ENCODE peak calls at places on chromosomes 5 and 9, in eight cellular contexts. O is iPS DF 19.7; W is nephron progenitor cell; Q is NCI-H1436 treated with DMSO at 0.1 percent for 48 hours; Y is NCI-H2171 treated with DMSO at 0.1 percent for 48 hours; F is AML-193; T is stimulated activated CD4-positive, alpha-beta T cell treated with anti-CD3 and anti-CD28 coated beads, Interleukin-2, amount 100 ng/mL, for 48 hours; J is nucleus accumbens. G is an unnamed sample.

GRCh38 chr5:55427157-55427556 is 107.6 kb downstream of the PLPP1 start:
- DNase-seq in O (no peak), W (no peak), Q (no peak), Y (peak), F (no peak), T (no peak), J (no peak), G (no peak)

GRCh38 chr9:34279431-34279830 is 49.6 kb downstream of the KIF24 start:
- DNase-seq in O (no peak), W (no peak), Q (no peak), Y (peak), F (no peak), T (no peak), J (no peak), G (no peak)

GRCh38 chr5:37789991-37790390 is 49.9 kb downstream of the GDNF start:
- DNase-seq in O (no peak), W (no peak), Q (no peak), Y (peak), F (no peak), T (no peak), J (no peak), G (no peak)

GRCh38 chr5:173789031-173789920 is 98.9 kb upstream of the CPEB4 start:
- DNase-seq in O (no peak), W (no peak), Q (no peak), Y (no peak), F (no peak), T (peak), J (no peak), G (no peak)

GRCh38 chr5:177471610-177472356 is 1.7 kb downstream of the DBN1 start:
- DNase-seq in O (no peak), W (no peak), Q (no peak), Y (no peak), F (no peak), T (no peak), J (no peak), G (no peak)

GRCh38 chr5:126003309-126003708 is 419.9 kb upstream of the GRAMD2B start:
- DNase-seq in O (no peak), W (no peak), Q (no peak), Y (no peak), F (no peak), T (no peak), J (peak), G (peak)

GRCh38 chr5:93677344-93678021 is 63.9 kb downstream of the POU5F2 start:
- DNase-seq in O (peak), W (peak), Q (no peak), Y (peak), F (no peak), T (no peak), J (no peak), G (peak)

GRCh38 chr9:88905506-88905905 is 85.8 kb upstream of the S1PR3 start:
- DNase-seq in O (no peak), W (no peak), Q (no peak), Y (no peak), F (no peak), T (no peak), J (no peak), G (no peak)

GRCh38 chr5:56369333-56369947 is 136.3 kb upstream of the ANKRD55 start:
- DNase-seq in O (no peak), W (no peak), Q (no peak), Y (no peak), F (no peak), T (no peak), J (no peak), G (no peak)

GRCh38 chr5:32916648-32917047 is 205.5 kb downstream of the NPR3 start:
- DNase-seq in O (peak), W (peak), Q (no peak), Y (no peak), F (no peak), T (no peak), J (no peak), G (no peak)

GRCh38 chr5:127312131-127312530 is 21.5 kb downstream of the MEGF10 start:
- DNase-seq in O (no peak), W (no peak), Q (no peak), Y (no peak), F (no peak), T (no peak), J (no peak), G (peak)

GRCh38 chr9:86452194-86452828 is 98.1 kb upstream of the TUT7 start:
- DNase-seq in O (no peak), W (no peak), Q (no peak), Y (no peak), F (no peak), T (no peak), J (no peak), G (peak)

GRCh38 chr5:146592342-146592741 is 76.4 kb upstream of the GPR151 start:
- DNase-seq in O (no peak), W (no peak), Q (no peak), Y (no peak), F (no peak), T (no peak), J (no peak), G (no peak)

GRCh38 chr5:123094919-123095693 is 6.1 kb downstream of the PRDM6 start:
- DNase-seq in O (no peak), W (peak), Q (no peak), Y (no peak), F (no peak), T (no peak), J (no peak), G (no peak)

GRCh38 chr9:94908583-94909249 is 182.2 kb downstream of the AOPEP start:
- DNase-seq in O (no peak), W (no peak), Q (no peak), Y (no peak), F (no peak), T (no peak), J (no peak), G (no peak)

GRCh38 chr9:34079181-34079580 is 30.5 kb upstream of the UBAP2 start:
- DNase-seq in O (no peak), W (no peak), Q (no peak), Y (no peak), F (no peak), T (no peak), J (no peak), G (no peak)

GRCh38 chr5:107878676-107879075 is 207.9 kb upstream of the EFNA5 start:
- DNase-seq in O (no peak), W (no peak), Q (no peak), Y (no peak), F (no peak), T (no peak), J (peak), G (peak)

GRCh38 chr5:175541264-175541663 is 62.9 kb downstream of the SFXN1 start:
- DNase-seq in O (no peak), W (no peak), Q (no peak), Y (no peak), F (no peak), T (no peak), J (no peak), G (no peak)

GRCh38 chr5:5658226-5658625 is 235.7 kb downstream of the ICE1 start:
- DNase-seq in O (no peak), W (no peak), Q (no peak), Y (no peak), F (no peak), T (no peak), J (no peak), G (no peak)

GRCh38 chr9:92392690-92393089 is 11.7 kb downstream of the OGN start:
- DNase-seq in O (no peak), W (no peak), Q (no peak), Y (no peak), F (no peak), T (no peak), J (no peak), G (no peak)

GRCh38 chr5:37184748-37185364 is 64.3 kb downstream of the CPLANE1 start:
- DNase-seq in O (no peak), W (no peak), Q (no peak), Y (peak), F (no peak), T (no peak), J (no peak), G (no peak)

GRCh38 chr5:68368280-68368679 is 152.7 kb downstream of the PIK3R1 start:
- DNase-seq in O (no peak), W (no peak), Q (no peak), Y (no peak), F (no peak), T (no peak), J (no peak), G (no peak)

GRCh38 chr9:87503970-87504369 is 6.3 kb downstream of the DAPK1 start:
- DNase-seq in O (no peak), W (no peak), Q (no peak), Y (no peak), F (no peak), T (no peak), J (no peak), G (no peak)

GRCh38 chr9:113548221-113549041 is 84.9 kb downstream of the RGS3 start:
- DNase-seq in O (no peak), W (no peak), Q (no peak), Y (peak), F (peak), T (peak), J (peak), G (peak)

GRCh38 chr5:102931085-102931484 is 176.0 kb downstream of the PAM start:
- DNase-seq in O (no peak), W (no peak), Q (no peak), Y (no peak), F (no peak), T (no peak), J (no peak), G (no peak)

GRCh38 chr9:95679874-95680273 is 163.1 kb upstream of the PTCH1 start:
- DNase-seq in O (no peak), W (no peak), Q (no peak), Y (no peak), F (no peak), T (no peak), J (no peak), G (no peak)

GRCh38 chr9:126690431-126691051 is 76.8 kb downstream of the LMX1B start:
- DNase-seq in O (no peak), W (peak), Q (no peak), Y (peak), F (no peak), T (peak), J (no peak), G (no peak)

GRCh38 chr9:127406799-127407504 is 10.0 kb downstream of the SLC2A8 start:
- DNase-seq in O (no peak), W (no peak), Q (no peak), Y (no peak), F (no peak), T (no peak), J (no peak), G (no peak)

GRCh38 chr5:5951953-5952352 is 426.4 kb downstream of the MED10 start:
- DNase-seq in O (no peak), W (no peak), Q (no peak), Y (no peak), F (no peak), T (no peak), J (no peak), G (no peak)

GRCh38 chr5:135317286-135317685 is 81.7 kb downstream of the MACROH2A1 start:
- DNase-seq in O (no peak), W (no peak), Q (no peak), Y (no peak), F (no peak), T (no peak), J (no peak), G (no peak)

GRCh38 chr9:98491778-98492177 is 217.0 kb downstream of the GABBR2 start:
- DNase-seq in O (no peak), W (no peak), Q (no peak), Y (no peak), F (no peak), T (no peak), J (no peak), G (no peak)

GRCh38 chr5:126746290-126746689 is 30.6 kb upstream of the LMNB1 start:
- DNase-seq in O (no peak), W (no peak), Q (no peak), Y (no peak), F (no peak), T (no peak), J (no peak), G (no peak)

GRCh38 chr9:96436456-96437126 is 13.4 kb upstream of the HABP4 start:
- DNase-seq in O (no peak), W (no peak), Q (no peak), Y (no peak), F (no peak), T (no peak), J (no peak), G (no peak)

GRCh38 chr5:142782976-142783539 is 12.9 kb downstream of the ARHGAP26 start:
- DNase-seq in O (no peak), W (no peak), Q (no peak), Y (no peak), F (no peak), T (no peak), J (peak), G (no peak)

GRCh38 chr9:72396247-72397091 is 31.5 kb upstream of the ZFAND5 start:
- DNase-seq in O (no peak), W (no peak), Q (peak), Y (peak), F (peak), T (no peak), J (no peak), G (no peak)

GRCh38 chr5:85140471-85140870 is 755.8 kb upstream of the EDIL3 start:
- DNase-seq in O (no peak), W (no peak), Q (no peak), Y (no peak), F (no peak), T (no peak), J (no peak), G (no peak)

GRCh38 chr9:78940121-78940855 is 631.5 kb upstream of the TLE4 start:
- DNase-seq in O (no peak), W (no peak), Q (no peak), Y (no peak), F (no peak), T (no peak), J (no peak), G (no peak)